ENCODE peak calls at places on chromosomes 12 and 14, in ten cellular contexts. Z is ascending aorta; F is tibial nerve; G is CD8-positive, alpha-beta memory T cell; P is neuronal stem cell; S is psoas muscle; T is breast epithelium; D is uterus; O is suprapubic skin; B is GM23248. Y is an unnamed sample.

GRCh38 chr14:61107148-61107641 is 126.2 kb downstream of the SLC38A6 start:
- DNase-seq in Z (no peak), F (no peak), G (no peak), P (no peak), S (peak; percentile 77), T (peak; percentile 42), D (peak; percentile 30), O (peak; percentile 78), B (peak; percentile 71), Y (no peak)

GRCh38 chr12:122819209-122819805 is 15.9 kb upstream of the HIP1R start:
- DNase-seq in Z (no peak), F (no peak), G (no peak), P (no peak), S (no peak), T (no peak), D (no peak), O (no peak), B (peak; percentile 48), Y (no peak)

GRCh38 chr12:48973992-48974673 is 2.6 kb upstream of the WNT10B start:
- DNase-seq in Z (peak; percentile 82), F (peak; percentile 68), G (peak; percentile 53), P (no peak), S (peak; percentile 78), T (no peak), D (no peak), O (no peak), B (peak; percentile 68), Y (no peak)

GRCh38 chr12:2287589-2287988 is 234.8 kb downstream of the CACNA1C start:
- DNase-seq in Z (peak; percentile 56), F (no peak), G (no peak), P (no peak), S (no peak), T (no peak), D (no peak), O (no peak), B (peak; percentile 50), Y (no peak)

GRCh38 chr12:130104114-130104513 is 58.1 kb upstream of the FZD10 start:
- DNase-seq in Z (no peak), F (no peak), G (no peak), P (no peak), S (no peak), T (no peak), D (no peak), O (no peak), B (no peak), Y (no peak)

GRCh38 chr14:56585461-56586084 is 6.0 kb downstream of the TMEM260 start:
- DNase-seq in Z (no peak), F (no peak), G (no peak), P (no peak), S (no peak), T (no peak), D (no peak), O (no peak), B (no peak), Y (no peak)

GRCh38 chr12:111798182-111798581 is 31.4 kb downstream of the ALDH2 start:
- DNase-seq in Z (no peak), F (no peak), G (no peak), P (no peak), S (no peak), T (no peak), D (no peak), O (no peak), B (no peak), Y (no peak)

GRCh38 chr12:1698638-1699214 is 7.9 kb downstream of the ADIPOR2 start:
- DNase-seq in Z (no peak), F (no peak), G (no peak), P (no peak), S (no peak), T (no peak), D (no peak), O (no peak), B (no peak), Y (no peak)

GRCh38 chr12:23662966-23663365 is 286.5 kb downstream of the SOX5 start:
- DNase-seq in Z (no peak), F (no peak), G (no peak), P (no peak), S (no peak), T (no peak), D (no peak), O (no peak), B (no peak), Y (no peak)

DNA sequence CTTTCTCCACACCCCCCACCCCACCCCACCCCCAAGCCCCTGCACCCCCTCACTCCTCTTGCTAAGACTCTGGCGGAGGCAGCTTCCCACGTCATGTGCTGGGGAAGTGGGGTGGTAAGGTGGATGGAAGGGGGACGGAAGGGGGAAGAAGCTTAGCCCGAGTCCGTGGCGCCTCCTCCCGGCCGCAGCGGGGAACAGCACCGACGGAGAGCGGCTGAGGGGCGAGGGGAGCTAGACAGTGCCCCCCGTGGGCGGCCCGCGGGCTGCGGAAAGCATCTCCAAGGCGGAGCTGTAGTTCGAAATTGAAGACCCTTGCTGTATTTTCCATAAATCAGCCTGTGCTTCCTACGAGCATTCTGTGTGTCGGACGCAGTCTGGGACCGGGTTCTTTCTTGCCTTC is 608 bp upstream of the GRIN2B start:
- DNase-seq in Z (no peak), F (no peak), G (no peak), P (peak; percentile 56), S (no peak), T (no peak), D (no peak), O (no peak), B (peak; percentile 2), Y (no peak)
- H3K27me3 ChIP-seq in Z (no peaks in the 10 kb centered on the region), F (no peaks in the 10 kb centered on the region), G (no peaks in the 10 kb centered on the region), P (no peaks in the 10 kb centered on the region), S (peaks cover 22% of the 10 kb centered on the region), T (peaks cover 61% of the 10 kb centered on the region), D (peaks cover 40% of the 10 kb centered on the region), O (peaks cover 76% of the 10 kb centered on the region), B (peaks cover 35% of the 10 kb centered on the region), Y (peaks cover 25% of the 10 kb centered on the region)

GRCh38 chr12:108731866-108732461 is 646 bp upstream of the CORO1C start:
- DNase-seq in Z (peak; percentile 100), F (peak; percentile 100), G (peak; percentile 95), P (peak; percentile 99), S (peak; percentile 99), T (peak; percentile 99), D (peak; percentile 100), O (peak; percentile 100), B (peak; percentile 100), Y (peak; percentile 100)

GRCh38 chr12:108728820-108729611 is 2.3 kb downstream of the CORO1C start:
- DNase-seq in Z (no peak), F (no peak), G (no peak), P (no peak), S (no peak), T (no peak), D (no peak), O (no peak), B (peak; percentile 77), Y (no peak)

GRCh38 chr12:108729612-108730336 is 1.5 kb downstream of the CORO1C start:
- DNase-seq in Z (no peak), F (no peak), G (no peak), P (peak; percentile 27), S (no peak), T (no peak), D (no peak), O (no peak), B (peak; percentile 68), Y (peak; percentile 58)

GRCh38 chr12:108731105-108731865 is at the start of gene CORO1C:
- DNase-seq in Z (peak; percentile 98), F (peak; percentile 91), G (peak; percentile 94), P (peak; percentile 97), S (peak; percentile 98), T (peak; percentile 94), D (peak; percentile 93), O (peak; percentile 97), B (peak; percentile 97), Y (peak; percentile 98)

GRCh38 chr12:108730337-108731104 is 797 bp downstream of the CORO1C start:
- DNase-seq in Z (peak; percentile 87), F (peak; percentile 43), G (peak; percentile 55), P (peak; percentile 63), S (peak; percentile 70), T (peak; percentile 66), D (peak; percentile 83), O (peak; percentile 88), B (peak; percentile 93), Y (peak; percentile 77)
- H3K4me1 ChIP-seq in Z (peaks cover 35% of the 10 kb centered on the region), F (peaks cover 24% of the 10 kb centered on the region), G (peaks cover 11% of the 10 kb centered on the region), P (peaks cover 10% of the 10 kb centered on the region), S (peaks cover 47% of the 10 kb centered on the region), T (no peaks in the 10 kb centered on the region), D (no peaks in the 10 kb centered on the region), O (peaks cover 47% of the 10 kb centered on the region), B (peaks cover 37% of the 10 kb centered on the region), Y (peaks cover 20% of the 10 kb centered on the region)

GRCh38 chr12:39064712-39065111 is 159.3 kb upstream of the CPNE8 start:
- DNase-seq in Z (no peak), F (no peak), G (no peak), P (no peak), S (no peak), T (no peak), D (no peak), O (no peak), B (no peak), Y (no peak)

GRCh38 chr12:39061576-39061975 is 156.2 kb upstream of the CPNE8 start:
- DNase-seq in Z (no peak), F (no peak), G (no peak), P (no peak), S (no peak), T (no peak), D (no peak), O (no peak), B (no peak), Y (no peak)

GRCh38 chr12:39065455-39065854 is 160.1 kb upstream of the CPNE8 start:
- DNase-seq in Z (no peak), F (no peak), G (no peak), P (no peak), S (no peak), T (no peak), D (no peak), O (no peak), B (no peak), Y (no peak)

GRCh38 chr12:39062266-39062996 is 157.0 kb upstream of the CPNE8 start:
- DNase-seq in Z (no peak), F (no peak), G (no peak), P (no peak), S (no peak), T (no peak), D (no peak), O (no peak), B (no peak), Y (no peak)
- H3K27me3 ChIP-seq in Z (no peaks in the 10 kb centered on the region), F (no peaks in the 10 kb centered on the region), G (no peaks in the 10 kb centered on the region), P (no peaks in the 10 kb centered on the region), S (no peaks in the 10 kb centered on the region), T (no peaks in the 10 kb centered on the region), D (no peaks in the 10 kb centered on the region), O (no peaks in the 10 kb centered on the region), B (no peaks in the 10 kb centered on the region), Y (no peaks in the 10 kb centered on the region)

DNA sequence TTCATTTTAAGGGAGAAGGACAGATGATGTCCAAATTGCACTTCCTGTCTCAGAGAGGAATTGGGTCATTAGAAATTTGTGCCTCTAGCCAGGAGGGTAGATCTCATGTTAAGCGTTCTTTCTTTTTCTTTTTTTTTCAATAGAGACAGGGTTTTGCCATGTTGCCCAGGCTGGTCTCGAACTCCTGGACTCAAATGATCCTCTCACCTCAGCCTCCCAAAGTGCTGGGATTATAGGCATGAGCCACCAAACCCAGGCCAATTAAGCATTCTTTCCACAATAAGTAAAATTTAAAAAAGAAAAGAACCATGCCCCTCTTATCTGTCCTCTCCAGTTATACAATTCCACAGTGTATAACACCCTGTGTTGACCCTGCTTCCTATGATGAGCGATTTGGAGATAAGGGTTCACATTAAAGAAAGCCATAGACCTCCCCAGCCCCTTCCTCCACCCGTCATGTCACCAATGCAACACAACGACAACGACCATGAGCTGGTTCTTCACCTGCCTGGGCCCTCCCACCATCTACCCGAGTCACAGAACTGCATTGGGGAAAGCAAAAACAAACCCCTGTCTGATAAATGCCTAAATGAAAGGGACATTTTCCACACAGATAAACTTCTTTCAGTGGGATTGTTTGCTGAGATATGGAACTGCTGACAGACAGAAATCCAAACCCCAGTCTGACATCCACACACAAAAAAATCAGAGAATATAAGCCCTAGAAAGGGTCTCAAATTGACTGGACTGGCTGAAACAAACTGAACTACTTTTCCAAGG is 37.3 kb downstream of the SSH1 start:
- DNase-seq in Z (no peak), F (no peak), G (no peak), P (no peak), S (no peak), T (no peak), D (no peak), O (no peak), B (no peak), Y (no peak)
- H3K4me1 ChIP-seq in Z (peaks cover 21% of the 10 kb centered on the region), F (peaks cover 67% of the 10 kb centered on the region), G (no peaks in the 10 kb centered on the region), P (peaks cover 1% of the 10 kb centered on the region), S (peaks cover 64% of the 10 kb centered on the region), T (no peaks in the 10 kb centered on the region), D (peaks cover 6% of the 10 kb centered on the region), O (peaks cover 46% of the 10 kb centered on the region), B (peaks cover 58% of the 10 kb centered on the region), Y (no peaks in the 10 kb centered on the region)